ENCODE peak calls at places on chromosomes 16 and 17, in seven cellular contexts. M, T, B, D, P, E and W are unnamed samples. For H3K4me1 and H3K36me3, the result is how much of the 10 kb centered on the place peaks cover.

GRCh38 chr17:32349503-32349853 is 479 bp upstream of the ZNF207 start:
- DNase-seq in D (peak), E (no peak), B (no peak), M (no peak), P (no peak), T (no peak), W (no peak)

GRCh38 chr17:49450735-49451134 is 36.1 kb upstream of the PHB1 start:
- DNase-seq in B (no peak), T (no peak), P (peak), M (no peak), D (no peak), E (no peak), W (no peak)

GRCh38 chr17:14670861-14671260 is 370.0 kb downstream of the HS3ST3B1 start:
- DNase-seq in P (no peak), T (no peak), B (no peak), D (no peak), M (no peak), E (no peak), W (no peak)

GRCh38 chr17:6712854-6713129 is 377 bp downstream of the SLC13A5 start:
- DNase-seq in T (no peak), D (no peak), E (no peak), B (no peak), P (no peak), M (no peak), W (no peak)

GRCh38 chr17:50539762-50540440 is 7.1 kb upstream of the SPATA20 start:
- DNase-seq in M (no peak), P (peak), B (no peak), E (no peak), T (no peak), D (no peak), W (no peak)

GRCh38 chr17:292016-292415 is 60.6 kb downstream of the RPH3AL start:
- DNase-seq in T (no peak), B (peak), P (no peak), E (peak), M (no peak), D (no peak), W (no peak)

GRCh38 chr16:24673155-24673554 is 56.3 kb upstream of the TNRC6A start:
- DNase-seq in M (no peak), D (no peak), P (no peak), E (no peak), T (no peak), B (no peak), W (no peak)

GRCh38 chr16:86572041-86572521 is 5.5 kb downstream of the FOXC2 start:
- DNase-seq in D (no peak), M (no peak), E (no peak), T (no peak), B (no peak), P (no peak), W (no peak)

GRCh38 chr16:11297492-11298142 is 16.5 kb upstream of the PRM1 start:
- DNase-seq in P (no peak), D (peak), T (peak), E (no peak), B (peak), M (peak), W (peak)

GRCh38 chr16:25155553-25156460 is 44.3 kb downstream of the LCMT1 start:
- DNase-seq in B (no peak), E (no peak), D (no peak), T (no peak), P (peak), M (no peak), W (no peak)

GRCh38 chr17:73831699-73832098 is 187.5 kb upstream of the SDK2 start:
- DNase-seq in M (no peak), B (no peak), D (no peak), P (no peak), E (peak), T (no peak), W (no peak)

GRCh38 chr17:78117027-78117981 is 11.3 kb downstream of the TMC6 start:
- DNase-seq in B (peak), M (no peak), P (no peak), E (no peak), T (no peak), D (no peak), W (no peak)

GRCh38 chr17:57107498-57108101 is 22.6 kb downstream of the AKAP1 start:
- DNase-seq in T (no peak), P (peak), E (no peak), B (no peak), M (no peak), D (no peak), W (no peak)

GRCh38 chr17:38674013-38674748 is 576 bp downstream of the EPOP start:
- DNase-seq in M (no peak), E (no peak), P (no peak), D (peak), B (peak), T (peak), W (no peak)

GRCh38 chr16:28292731-28293588 is 635 bp downstream of the SBK1 start:
- DNase-seq in T (no peak), E (no peak), M (no peak), B (peak), D (no peak), P (no peak), W (no peak)

GRCh38 chr17:39867084-39867890 is 715 bp upstream of the ZPBP2 start:
- DNase-seq in P (no peak), B (no peak), D (no peak), E (no peak), T (peak), M (no peak), W (peak)

GRCh38 chr16:53172517-53172916 is 117.7 kb downstream of the CHD9 start:
- DNase-seq in M (no peak), E (no peak), D (no peak), B (no peak), P (no peak), T (no peak), W (no peak)

GRCh38 chr16:13923703-13924298 is 3.8 kb downstream of the ERCC4 start:
- DNase-seq in D (no peak), P (peak), E (no peak), M (no peak), T (peak), B (no peak), W (no peak)

DNA sequence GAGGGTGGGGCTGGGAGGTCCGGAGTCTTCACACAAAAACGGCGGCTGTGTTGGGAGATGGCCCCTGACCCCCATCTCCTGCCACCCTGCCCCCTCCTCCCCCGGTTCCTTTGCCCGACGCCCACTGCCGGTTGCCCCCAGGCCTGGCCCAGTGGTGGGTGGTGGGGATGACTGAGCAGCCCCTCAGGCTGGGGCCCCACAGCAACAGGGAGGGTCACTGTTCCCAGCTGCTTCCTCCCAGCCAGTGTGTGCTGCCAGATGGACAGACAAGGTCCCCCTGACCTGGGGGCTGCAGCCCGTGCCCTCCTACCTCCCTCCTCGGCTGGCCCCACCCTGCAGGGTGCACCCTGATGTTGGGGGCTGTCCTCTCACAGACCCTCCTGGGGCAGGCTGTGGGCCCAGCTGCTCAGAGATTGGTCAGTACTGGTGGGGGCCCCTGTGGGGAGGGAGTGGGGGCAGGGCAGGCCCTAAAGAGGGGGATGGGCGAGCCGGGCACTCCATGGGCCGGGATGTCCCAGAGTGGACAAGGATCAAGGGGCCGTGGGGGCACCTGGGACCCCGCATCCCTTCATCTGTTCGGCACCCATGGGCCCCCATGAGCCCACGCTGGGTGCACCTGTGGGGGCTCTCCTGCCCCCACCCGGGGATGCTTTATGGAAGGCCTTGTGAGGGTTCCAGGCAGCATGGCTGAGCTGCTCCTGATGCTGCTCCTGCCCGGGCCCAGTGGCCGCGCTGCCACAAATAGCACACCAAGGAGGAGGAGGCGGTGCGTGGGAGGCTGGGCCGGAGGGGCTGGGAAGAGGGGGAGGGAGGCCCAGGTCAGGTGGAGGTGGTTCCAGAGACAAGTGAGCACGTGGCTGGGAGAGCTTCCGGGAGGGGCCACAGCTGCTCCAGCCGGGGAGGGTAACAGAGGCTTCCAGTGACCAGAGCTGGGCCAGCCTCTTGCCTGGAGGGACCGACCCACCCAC is 5.1 kb downstream of the C1QTNF8 start:
- DNase-seq in B (peak), E (no peak), T (no peak), D (no peak), M (no peak), P (no peak), W (no peak)
- H3K4me1 ChIP-seq in B (under half), E (under half), T (under half), D (under half), M (under half), P (under half), W (under half)

GRCh38 chr17:82350182-82351030 is 8.6 kb upstream of the TEX19 start:
- DNase-seq in E (no peak), D (no peak), M (no peak), B (peak), P (no peak), T (no peak), W (no peak)
- H3K27ac ChIP-seq in E (peak), D (peak), M (no peak), B (no peak), P (no peak), T (no peak), W (no peak)

GRCh38 chr16:47204736-47205499 is 61.2 kb upstream of the NETO2 start:
- DNase-seq in P (no peak), D (no peak), E (no peak), T (no peak), M (no peak), B (no peak), W (no peak)
- H3K36me3 ChIP-seq in P (under half), D (under half), E (under half), T (under half), M (under half), B (under half), W (under half)

GRCh38 chr17:75836605-75837004 is 7.6 kb downstream of the UNC13D start:
- DNase-seq in T (no peak), P (no peak), E (no peak), M (no peak), D (no peak), B (no peak), W (no peak)

GRCh38 chr17:75837899-75838298 is 6.3 kb downstream of the UNC13D start:
- DNase-seq in B (no peak), P (no peak), E (no peak), M (no peak), T (no peak), D (no peak), W (no peak)

GRCh38 chr17:75832652-75833400 is 11.4 kb downstream of the UNC13D start:
- DNase-seq in E (no peak), P (no peak), M (no peak), D (no peak), T (peak), B (no peak), W (no peak)

GRCh38 chr17:75834279-75834920 is 9.8 kb downstream of the UNC13D start:
- DNase-seq in P (no peak), B (no peak), D (no peak), T (no peak), M (no peak), E (no peak), W (no peak)

GRCh38 chr17:75835315-75835987 is 8.8 kb downstream of the UNC13D start:
- DNase-seq in D (peak), M (no peak), T (no peak), B (no peak), E (no peak), P (no peak), W (no peak)
- H3K4me1 ChIP-seq in D (under half), M (under half), T (under half), B (under half), E (under half), P (under half), W (under half)

DNA sequence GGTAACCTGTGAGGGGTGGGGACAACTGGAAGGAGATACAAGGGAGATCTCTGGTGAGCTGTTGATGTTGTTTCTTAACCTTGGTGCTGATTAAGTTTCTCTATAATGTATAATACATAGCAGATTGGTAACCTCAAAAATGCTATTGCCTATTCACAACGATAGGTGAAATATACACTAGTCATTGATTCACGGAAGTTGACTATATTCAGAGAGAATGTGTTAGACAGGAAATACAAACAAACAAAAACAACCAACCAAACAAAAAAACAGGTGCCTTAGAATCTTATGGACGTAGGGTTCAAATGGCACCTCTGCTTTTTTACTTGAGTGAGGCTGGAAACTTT is 21.5 kb downstream of the HSD17B2 start:
- DNase-seq in T (no peak), P (no peak), D (no peak), E (no peak), B (no peak), M (no peak), W (no peak)
- H3K27ac ChIP-seq in T (no peak), P (peak), D (no peak), E (no peak), B (no peak), M (no peak), W (no peak)

GRCh38 chr17:29079433-29079832 is 36.5 kb downstream of the PIPOX start:
- DNase-seq in P (no peak), M (no peak), D (no peak), B (no peak), E (no peak), T (no peak), W (no peak)

GRCh38 chr17:29079887-29080286 is 36.9 kb downstream of the PIPOX start:
- DNase-seq in P (no peak), T (no peak), D (no peak), B (no peak), M (no peak), E (no peak), W (no peak)

GRCh38 chr17:29078183-29079045 is 35.5 kb downstream of the PIPOX start:
- DNase-seq in T (no peak), P (no peak), D (no peak), M (no peak), E (no peak), B (no peak), W (no peak)

GRCh38 chr17:29077320-29077719 is 34.4 kb downstream of the PIPOX start:
- DNase-seq in P (no peak), T (no peak), B (no peak), E (no peak), M (no peak), D (no peak), W (no peak)

DNA sequence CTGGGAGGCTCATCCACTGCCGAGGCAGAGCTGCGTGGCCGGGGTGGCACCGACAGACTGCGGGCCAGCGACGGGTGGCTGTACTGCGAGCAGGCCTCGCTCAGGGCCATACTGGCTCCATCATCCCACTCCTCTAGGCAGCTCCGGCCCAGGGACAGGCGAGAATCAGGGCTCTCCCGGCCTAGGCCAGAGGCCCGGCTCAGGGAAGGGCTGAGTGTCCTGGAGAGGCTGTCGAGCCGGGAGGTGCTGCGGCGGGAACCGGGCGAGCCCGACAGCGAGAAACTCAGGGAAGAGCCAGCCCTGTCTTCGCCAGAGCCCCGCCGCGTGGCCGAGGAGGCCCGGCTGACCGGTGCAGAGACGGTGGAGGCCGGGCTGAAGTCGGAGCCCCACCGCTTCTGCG is 37.4 kb downstream of the PIPOX start:
- DNase-seq in M (no peak), P (no peak), E (no peak), B (no peak), D (no peak), T (no peak), W (no peak)
- H3K36me3 ChIP-seq in M (under half), P (under half), E (under half), B (under half), D (under half), T (half or more), W (half or more)

GRCh38 chr17:60130466-60130865 is 19.3 kb upstream of the CA4 start:
- DNase-seq in T (no peak), M (no peak), B (no peak), E (no peak), P (no peak), D (no peak), W (no peak)

GRCh38 chr17:60128171-60128859 is 21.5 kb upstream of the CA4 start:
- DNase-seq in P (no peak), T (no peak), E (peak), D (no peak), M (no peak), B (no peak), W (no peak)

GRCh38 chr17:60127068-60128064 is 22.4 kb upstream of the CA4 start:
- DNase-seq in B (no peak), M (no peak), T (no peak), E (peak), P (no peak), D (no peak), W (no peak)

GRCh38 chr17:60134396-60135159 is 15.2 kb upstream of the CA4 start:
- DNase-seq in M (no peak), E (peak), B (no peak), D (no peak), P (no peak), T (peak), W (no peak)

GRCh38 chr17:60129164-60129563 is 20.6 kb upstream of the CA4 start:
- DNase-seq in D (no peak), M (no peak), E (no peak), B (no peak), T (no peak), P (no peak), W (no peak)
- H3K4me1 ChIP-seq in D (under half), M (under half), E (under half), B (under half), T (under half), P (under half), W (under half)

GRCh38 chr16:56614549-56614991 is 6.2 kb downstream of the MT2A start:
- DNase-seq in E (no peak), B (no peak), D (no peak), T (no peak), P (peak), M (no peak), W (no peak)
- H3K27ac ChIP-seq in E (no peak), B (no peak), D (no peak), T (no peak), P (peak), M (no peak), W (no peak)

DNA sequence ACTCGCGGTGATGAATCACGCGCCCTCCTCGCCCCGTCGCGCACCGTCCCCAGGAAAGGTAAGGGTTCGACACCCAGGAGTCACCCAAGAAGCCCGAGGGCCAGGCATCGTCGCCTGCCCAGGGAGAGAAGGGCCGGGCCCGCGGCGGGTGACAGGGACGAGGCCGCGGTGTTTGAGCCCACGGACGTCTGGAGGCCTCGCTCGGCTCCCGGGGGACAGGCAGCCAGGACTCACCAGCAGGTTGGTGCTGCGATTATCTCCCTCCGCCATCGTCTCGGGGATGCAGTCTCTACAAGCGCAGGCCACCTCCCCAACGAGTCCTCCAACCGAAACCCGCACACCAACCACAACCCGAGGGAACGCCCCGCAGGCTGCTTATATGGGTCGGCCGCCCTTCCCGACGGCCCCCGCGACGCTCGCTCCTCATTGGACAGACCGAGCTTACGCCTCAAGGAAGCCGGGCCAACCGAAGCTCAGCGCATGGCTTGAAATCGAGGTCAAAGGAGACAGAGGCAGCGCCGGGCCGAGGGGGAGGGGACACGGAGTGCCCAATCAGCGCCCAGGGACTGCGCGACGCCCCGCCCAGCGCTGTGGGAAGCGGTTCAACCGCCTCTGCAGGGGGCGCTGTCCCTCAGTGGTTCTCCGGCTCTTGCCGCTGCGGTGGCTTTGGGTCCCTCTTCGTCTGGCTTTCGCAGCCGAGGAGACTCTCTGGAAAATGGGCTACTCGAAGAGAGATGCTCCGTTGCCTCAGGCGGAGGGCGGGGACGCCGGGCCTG is at the start of gene ARL6IP1:
- DNase-seq in D (peak), T (peak), P (peak), B (peak), E (peak), M (peak), W (peak)
- H3K36me3 ChIP-seq in D (under half), T (under half), P (under half), B (under half), E (under half), M (under half), W (under half)